ENCODE peak calls at places on chromosomes 6 and 20, in six cellular contexts. L is C1 segment of cervical spinal cord; G is midbrain; X is RWPE1; M is CD8-positive, alpha-beta memory T cell; O is spleen. Z is an unnamed sample.

GRCh38 chr20:24116611-24117010 is 128.0 kb upstream of the GGTLC1 start:
- DNase-seq in L (no peak), G (no peak), X (no peak), M (no peak), O (no peak), Z (no peak)

GRCh38 chr6:168130168-168130651 is 51.2 kb upstream of the FRMD1 start:
- DNase-seq in L (no peak), G (no peak), X (no peak), M (no peak), O (no peak), Z (no peak)

GRCh38 chr6:140360651-140361050 is 986.2 kb upstream of the CITED2 start:
- DNase-seq in L (no peak), G (no peak), X (no peak), M (no peak), O (no peak), Z (no peak)

GRCh38 chr6:73180076-73180717 is 45.1 kb downstream of the KHDC1L start:
- DNase-seq in L (no peak), G (no peak), X (no peak), M (no peak), O (no peak), Z (no peak)

GRCh38 chr20:63337786-63338420 is 23.2 kb downstream of the CHRNA4 start:
- DNase-seq in L (no peak), G (no peak), X (no peak), M (no peak), O (no peak), Z (no peak)

GRCh38 chr6:17200395-17200794 is 80.8 kb upstream of the RBM24 start:
- DNase-seq in L (no peak), G (no peak), X (no peak), M (no peak), O (no peak), Z (no peak)

GRCh38 chr6:6790393-6790792 is 201.9 kb downstream of the LY86 start:
- DNase-seq in L (no peak), G (no peak), X (no peak), M (no peak), O (no peak), Z (no peak)

GRCh38 chr6:5999688-6000608 is 6.8 kb downstream of the NRN1 start:
- DNase-seq in L (no peak), G (no peak), X (no peak), M (no peak), O (peak), Z (no peak)

GRCh38 chr6:46891396-46891795 is 30.3 kb downstream of the ADGRF5 start:
- DNase-seq in L (no peak), G (no peak), X (no peak), M (no peak), O (no peak), Z (no peak)

GRCh38 chr20:63432577-63433061 is 39.8 kb downstream of the KCNQ2 start:
- DNase-seq in L (no peak), G (no peak), X (no peak), M (no peak), O (no peak), Z (no peak)

GRCh38 chr6:13629459-13630116 is 14.5 kb downstream of the NOL7 start:
- DNase-seq in L (no peak), G (no peak), X (no peak), M (no peak), O (no peak), Z (no peak)

GRCh38 chr6:107690546-107690863 is 133.6 kb downstream of the SCML4 start:
- DNase-seq in L (no peak), G (no peak), X (no peak), M (no peak), O (no peak), Z (no peak)

GRCh38 chr6:21593412-21593926 is at the start of gene SOX4:
- DNase-seq in L (peak), G (peak), X (peak), M (peak), O (peak), Z (peak)

GRCh38 chr6:54992789-54993188 is 146.2 kb downstream of the FAM83B start:
- DNase-seq in L (no peak), G (no peak), X (no peak), M (no peak), O (no peak), Z (no peak)

GRCh38 chr6:135440087-135440792 is 57.3 kb downstream of the AHI1 start:
- DNase-seq in L (no peak), G (no peak), X (no peak), M (no peak), O (no peak), Z (no peak)

GRCh38 chr20:41004561-41005360 is 23.9 kb upstream of the TOP1 start:
- DNase-seq in L (no peak), G (no peak), X (peak), M (no peak), O (no peak), Z (no peak)

GRCh38 chr6:25889877-25890853 is 16.1 kb upstream of the SLC17A3 start:
- DNase-seq in L (no peak), G (peak), X (peak), M (peak), O (no peak), Z (peak)

GRCh38 chr6:41373919-41374617 is 38.7 kb downstream of the NCR2 start:
- DNase-seq in L (no peak), G (no peak), X (no peak), M (no peak), O (no peak), Z (no peak)

GRCh38 chr6:150975136-150975535 is 109.6 kb downstream of the MTHFD1L start:
- DNase-seq in L (no peak), G (no peak), X (no peak), M (no peak), O (no peak), Z (no peak)

GRCh38 chr20:58213112-58213511 is 15.3 kb downstream of the ANKRD60 start:
- DNase-seq in L (peak), G (peak), X (no peak), M (no peak), O (peak), Z (no peak)

GRCh38 chr20:17910828-17911294 is 57.7 kb downstream of the SNX5 start:
- DNase-seq in L (no peak), G (no peak), X (peak), M (no peak), O (no peak), Z (no peak)

GRCh38 chr6:25477006-25477590 is 174.9 kb upstream of the SCGN start:
- DNase-seq in L (no peak), G (no peak), X (no peak), M (no peak), O (no peak), Z (no peak)

GRCh38 chr20:15342987-15343639 is 1005.7 kb upstream of the FLRT3 start:
- DNase-seq in L (no peak), G (no peak), X (no peak), M (no peak), O (no peak), Z (no peak)

GRCh38 chr6:31815025-31815838 is at the start of the genes HSPA1A and HSPA1L:
- DNase-seq in L (peak), G (peak), X (peak), M (peak), O (peak), Z (peak)

GRCh38 chr6:129215246-129215645 is 332.3 kb downstream of the LAMA2 start:
- DNase-seq in L (no peak), G (no peak), X (no peak), M (no peak), O (no peak), Z (no peak)

GRCh38 chr20:59726196-59726595 is 121.9 kb downstream of the PHACTR3 start:
- DNase-seq in L (no peak), G (no peak), X (no peak), M (no peak), O (no peak), Z (no peak)

GRCh38 chr6:43146709-43147108 is 24.4 kb upstream of the SRF start:
- DNase-seq in L (no peak), G (no peak), X (no peak), M (no peak), O (no peak), Z (no peak)

GRCh38 chr6:119523546-119523945 is 174.0 kb upstream of the MAN1A1 start:
- DNase-seq in L (no peak), G (no peak), X (no peak), M (no peak), O (no peak), Z (no peak)

GRCh38 chr20:3171391-3172125 is 1.8 kb downstream of the LZTS3 start:
- DNase-seq in L (no peak), G (no peak), X (no peak), M (no peak), O (no peak), Z (no peak)

GRCh38 chr20:17471606-17472187 is 59.5 kb downstream of the BFSP1 start:
- DNase-seq in L (no peak), G (no peak), X (no peak), M (no peak), O (no peak), Z (no peak)

Z was measured in Calu3.